ENCODE peak calls at places on chromosomes 2 and 18, in four cellular contexts. A, T, R and G are unnamed samples.

GRCh38 chr2:179981085-179981484 is 26.0 kb downstream of the CWC22 start:
- DNase-seq in A (no peak), T (no peak), R (no peak), G (no peak)

GRCh38 chr2:47225061-47225783 is 70.1 kb upstream of the STPG4 start:
- DNase-seq in A (peak; percentile 47), T (peak; percentile 75), R (no peak), G (peak; percentile 88)

GRCh38 chr2:61658841-61659780 is 121.0 kb upstream of the XPO1 start:
- DNase-seq in A (peak; percentile 31), T (no peak), R (no peak), G (no peak)

GRCh38 chr18:998976-999375 is 94.3 kb downstream of the ADCYAP1 start:
- DNase-seq in A (no peak), T (no peak), R (no peak), G (no peak)

GRCh38 chr2:215698566-215698965 is 262.7 kb upstream of the FN1 start:
- DNase-seq in A (no peak), T (no peak), R (no peak), G (no peak)

GRCh38 chr2:170282851-170283250 is 104.9 kb downstream of the MYO3B start:
- DNase-seq in A (no peak), T (no peak), R (no peak), G (no peak)

GRCh38 chr2:239769574-239770145 is 255.5 kb downstream of the NDUFA10 start:
- DNase-seq in A (no peak), T (no peak), R (peak; percentile 31), G (no peak)

GRCh38 chr2:172806426-172807008 is 70.9 kb downstream of the RAPGEF4 start:
- DNase-seq in A (no peak), T (no peak), R (no peak), G (no peak)

GRCh38 chr2:103293266-103293583 is 531.4 kb downstream of the TMEM182 start:
- DNase-seq in A (no peak), T (no peak), R (no peak), G (no peak)

GRCh38 chr2:27681844-27682243 is 18.2 kb downstream of the SLC4A1AP start:
- DNase-seq in A (no peak), T (no peak), R (no peak), G (no peak)

GRCh38 chr2:164756773-164757172 is 84.8 kb downstream of the COBLL1 start:
- DNase-seq in A (no peak), T (no peak), R (no peak), G (no peak)

GRCh38 chr2:18387479-18388206 is 172.8 kb downstream of the RDH14 start:
- DNase-seq in A (peak; percentile 84), T (peak; percentile 51), R (peak; percentile 63), G (peak; percentile 80)

GRCh38 chr2:240702640-240703011 is 11.0 kb downstream of the AQP12A start:
- DNase-seq in A (no peak), T (peak; percentile 3), R (no peak), G (no peak)

GRCh38 chr18:59549797-59550516 is 147.3 kb downstream of the CCBE1 start:
- DNase-seq in A (peak; percentile 31), T (peak; percentile 50), R (no peak), G (no peak)

GRCh38 chr18:35572644-35573043 is 8.9 kb upstream of the GALNT1 start:
- DNase-seq in A (no peak), T (no peak), R (no peak), G (peak; percentile 53)

GRCh38 chr2:37904450-37904849 is 20.6 kb upstream of the RMDN2 start:
- DNase-seq in A (no peak), T (no peak), R (no peak), G (no peak)

DNA sequence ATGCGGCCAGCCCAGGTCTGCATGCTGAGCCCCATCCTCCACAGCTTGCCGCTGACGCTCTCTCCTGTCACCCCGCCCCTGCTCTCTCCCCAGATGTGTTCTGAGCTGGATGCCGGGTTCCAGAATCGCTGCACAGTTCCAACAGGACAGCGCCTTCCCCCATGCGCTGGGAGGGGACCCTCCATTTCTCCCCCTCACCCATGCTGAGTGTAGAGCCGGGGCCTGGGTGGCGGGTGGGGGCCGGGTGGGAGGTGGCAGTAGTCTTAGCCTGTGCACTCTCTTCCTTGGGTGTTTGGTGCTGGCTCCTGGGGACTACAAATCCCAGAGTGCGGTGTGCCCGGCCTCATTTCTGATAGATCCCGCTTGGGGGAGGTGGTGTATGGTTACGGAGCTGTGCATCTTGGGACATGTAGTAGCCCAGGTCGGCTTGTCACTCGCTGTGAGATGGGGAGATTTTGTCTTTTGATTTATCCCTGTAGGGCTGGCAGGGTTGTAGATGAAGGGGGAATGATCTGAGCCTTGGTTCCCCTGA is 6.8 kb downstream of the DNAJB2 start:
- DNase-seq in A (no peak), T (no peak), R (no peak), G (peak; percentile 53)
- H3K27ac ChIP-seq in A (no peak overlapping the region), T (no peak overlapping the region), R (no peak overlapping the region), G (no peak overlapping the region)

GRCh38 chr2:233936089-233936488 is 18.9 kb downstream of the TRPM8 start:
- DNase-seq in A (no peak), T (no peak), R (no peak), G (no peak)
- H3K27me3 ChIP-seq in A (peaks cover 15% of the 10 kb centered on the region), T (peaks cover 17% of the 10 kb centered on the region), R (peaks cover 20% of the 10 kb centered on the region), G (peaks cover 3% of the 10 kb centered on the region)

GRCh38 chr2:241810304-241811208 is 1.6 kb downstream of the NEU4 start:
- DNase-seq in A (no peak), T (peak; percentile 74), R (peak; percentile 44), G (peak; percentile 85)
- H3K4me1 ChIP-seq in A (no peaks in the 10 kb centered on the region), T (peaks cover 3% of the 10 kb centered on the region), R (no peaks in the 10 kb centered on the region), G (no peaks in the 10 kb centered on the region)

GRCh38 chr2:43103093-43103404 is 123.4 kb downstream of the ZFP36L2 start:
- DNase-seq in A (no peak), T (no peak), R (no peak), G (no peak)

GRCh38 chr2:43100883-43101662 is 125.3 kb downstream of the ZFP36L2 start:
- DNase-seq in A (peak; percentile 45), T (peak; percentile 76), R (no peak), G (peak; percentile 91)

GRCh38 chr2:43102366-43103092 is 123.9 kb downstream of the ZFP36L2 start:
- DNase-seq in A (no peak), T (peak; percentile 64), R (no peak), G (peak; percentile 89)

GRCh38 chr2:43100362-43100882 is 126.0 kb downstream of the ZFP36L2 start:
- DNase-seq in A (no peak), T (no peak), R (no peak), G (no peak)

DNA sequence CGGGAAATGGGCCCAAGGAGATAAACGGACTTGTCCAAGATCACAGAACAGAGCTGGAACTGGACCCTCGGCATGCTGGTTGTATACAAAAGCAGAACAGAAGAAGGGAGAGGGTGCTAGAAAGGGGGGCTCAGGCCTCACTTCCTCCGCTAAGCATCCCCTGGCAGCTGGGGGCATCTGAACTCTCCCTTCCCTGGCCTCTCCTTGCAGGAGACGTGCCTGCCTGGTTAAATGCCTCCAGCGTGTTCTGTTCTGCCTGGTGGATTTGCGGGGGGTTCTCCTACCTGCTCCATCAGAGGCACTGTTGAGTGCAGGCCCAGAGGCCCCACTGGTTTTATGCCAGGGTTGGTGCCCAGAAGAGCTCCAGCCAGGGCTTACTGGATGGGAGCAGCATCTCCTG is 124.7 kb downstream of the ZFP36L2 start:
- DNase-seq in A (no peak), T (no peak), R (no peak), G (no peak)
- H3K27ac ChIP-seq in A (peak overlapping the region; percentile 78), T (peak overlapping the region; percentile 92), R (no peak overlapping the region), G (peak overlapping the region; percentile 98)

GRCh38 chr2:73893764-73894474 is 1.1 kb downstream of the ACTG2 start:
- DNase-seq in A (no peak), T (no peak), R (no peak), G (no peak)
- H3K27me3 ChIP-seq in A (no peaks in the 10 kb centered on the region), T (no peaks in the 10 kb centered on the region), R (no peaks in the 10 kb centered on the region), G (no peaks in the 10 kb centered on the region)

GRCh38 chr2:32456808-32457207 is 100.0 kb downstream of the BIRC6 start:
- DNase-seq in A (no peak), T (no peak), R (no peak), G (no peak)
- H3K4me1 ChIP-seq in A (no peaks in the 10 kb centered on the region), T (no peaks in the 10 kb centered on the region), R (no peaks in the 10 kb centered on the region), G (no peaks in the 10 kb centered on the region)

GRCh38 chr2:86623549-86624547 is at the start of gene RNF103:
- DNase-seq in A (peak; percentile 97), T (peak; percentile 98), R (peak; percentile 93), G (peak; percentile 97)

GRCh38 chr2:86617738-86618137 is 5.9 kb downstream of the RNF103 start:
- DNase-seq in A (no peak), T (no peak), R (no peak), G (no peak)

GRCh38 chr2:86622878-86623548 is 652 bp downstream of the RNF103 start:
- DNase-seq in A (peak; percentile 59), T (peak; percentile 69), R (peak; percentile 65), G (peak; percentile 68)

GRCh38 chr2:86622409-86622877 is 1.2 kb downstream of the RNF103 start:
- DNase-seq in A (peak; percentile 44), T (no peak), R (peak; percentile 55), G (peak; percentile 33)

DNA sequence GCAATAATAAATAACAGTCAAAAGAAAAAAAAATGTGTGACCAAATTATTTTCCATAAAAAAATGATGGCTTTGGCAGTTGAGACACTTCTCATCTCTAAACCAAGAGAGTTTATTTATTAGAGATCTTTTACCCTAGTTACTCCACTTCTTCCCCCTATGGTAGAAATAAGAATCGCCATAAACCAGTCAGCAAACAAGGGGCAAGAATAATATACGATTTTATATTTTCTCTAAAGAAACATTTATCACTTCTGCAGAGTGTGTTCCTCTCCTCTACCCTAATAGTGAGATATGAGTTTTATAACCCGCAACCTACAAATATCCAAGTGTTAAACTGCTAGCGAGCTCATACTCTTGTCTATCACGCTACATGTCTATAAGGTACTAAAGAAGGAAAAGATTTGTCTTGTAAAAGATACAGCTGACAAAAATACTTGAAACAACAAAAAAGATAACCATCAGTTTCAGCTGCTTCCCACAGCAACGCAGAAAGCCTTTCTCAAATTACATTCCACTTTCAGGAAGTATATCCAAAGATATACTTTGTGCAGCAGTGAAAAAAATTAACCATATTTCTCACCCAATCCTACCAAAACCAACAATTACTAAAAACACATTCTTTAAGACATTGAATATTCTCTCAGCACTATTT is 2.2 kb downstream of the RNF103 start:
- DNase-seq in A (no peak), T (no peak), R (no peak), G (no peak)
- H3K27ac ChIP-seq in A (peak overlapping the region; percentile 44), T (no peak overlapping the region), R (peak overlapping the region; percentile 76), G (no peak overlapping the region)